ENCODE peak calls at places on chromosomes 7 and 10, in five cellular contexts. V is hepatocyte, E is MM.1S, A is astrocyte of the spinal cord, D is fibroblast of the aortic adventitia. J is an unnamed sample.

GRCh38 chr10:114272696-114273095 is 33.6 kb downstream of the VWA2 start:
- DNase-seq in V (no peak), D (no peak), A (no peak), E (no peak), J (no peak)

GRCh38 chr10:124917168-124917938 is 24.6 kb upstream of the ZRANB1 start:
- DNase-seq in D (peak), V (peak), E (peak), A (peak), J (peak)

GRCh38 chr7:106683941-106684340 is 23.0 kb upstream of the CCDC71L start:
- DNase-seq in V (no peak), E (no peak), A (no peak), D (no peak), J (no peak)

GRCh38 chr10:70432561-70433263 is 8.8 kb downstream of the NODAL start:
- DNase-seq in V (no peak), E (no peak), D (no peak), A (no peak), J (no peak)

GRCh38 chr10:5545778-5546710 is 21.3 kb downstream of the CALML3 start:
- DNase-seq in D (peak), V (peak), E (no peak), A (peak), J (peak)

GRCh38 chr10:124626759-124627380 is 117.3 kb downstream of the FAM53B start:
- DNase-seq in V (no peak), E (peak), D (no peak), A (no peak), J (no peak)

GRCh38 chr10:125159486-125159931 is 854 bp downstream of the CTBP2 start:
- DNase-seq in E (no peak), A (no peak), V (peak), D (no peak), J (no peak)

GRCh38 chr7:151406886-151407583 is 2.8 kb downstream of the WDR86 start:
- DNase-seq in A (no peak), V (no peak), D (no peak), E (no peak), J (no peak)

GRCh38 chr7:41855798-41856197 is 152.9 kb upstream of the INHBA start:
- DNase-seq in E (no peak), D (peak), V (no peak), A (no peak), J (peak)

GRCh38 chr7:15675379-15675778 is 11.1 kb downstream of the MEOX2 start:
- DNase-seq in E (no peak), D (no peak), V (no peak), A (no peak), J (no peak)

GRCh38 chr10:31778627-31779026 is 150.0 kb downstream of the ARHGAP12 start:
- DNase-seq in A (no peak), V (no peak), E (no peak), D (no peak), J (peak)

GRCh38 chr7:16318989-16319915 is 102.1 kb downstream of the CRPPA start:
- DNase-seq in E (no peak), D (peak), V (no peak), A (peak), J (peak)

GRCh38 chr7:116499168-116500070 is at the start of gene CAV2:
- DNase-seq in E (peak), A (peak), V (peak), D (peak), J (peak)

GRCh38 chr10:108911814-108912541 is 1011.3 kb downstream of the XPNPEP1 start:
- DNase-seq in E (no peak), D (peak), V (peak), A (peak), J (peak)

GRCh38 chr7:29408841-29409243 is 154.8 kb upstream of the PRR15 start:
- DNase-seq in E (peak), V (peak), D (peak), A (peak), J (peak)

GRCh38 chr7:55245271-55245723 is 119.8 kb upstream of the LANCL2 start:
- DNase-seq in A (peak), D (peak), E (no peak), V (no peak), J (peak)

GRCh38 chr10:9712393-9712792 is 1305.3 kb upstream of the CELF2 start:
- DNase-seq in V (no peak), E (no peak), D (no peak), A (no peak), J (no peak)

GRCh38 chr7:13984831-13985685 is 4.4 kb downstream of the ETV1 start:
- DNase-seq in E (no peak), V (no peak), D (no peak), A (peak), J (no peak)

GRCh38 chr10:94546058-94546595 is 539 bp downstream of the HELLS start:
- DNase-seq in A (peak), D (peak), V (no peak), E (peak), J (peak)

GRCh38 chr7:37285701-37286475 is 162.8 kb downstream of the ELMO1 start:
- DNase-seq in E (no peak), V (no peak), A (no peak), D (no peak), J (no peak)

GRCh38 chr7:134460000-134460399 is 1.1 kb upstream of the AKR1B1 start:
- DNase-seq in E (no peak), D (no peak), A (no peak), V (no peak), J (peak)

DNA sequence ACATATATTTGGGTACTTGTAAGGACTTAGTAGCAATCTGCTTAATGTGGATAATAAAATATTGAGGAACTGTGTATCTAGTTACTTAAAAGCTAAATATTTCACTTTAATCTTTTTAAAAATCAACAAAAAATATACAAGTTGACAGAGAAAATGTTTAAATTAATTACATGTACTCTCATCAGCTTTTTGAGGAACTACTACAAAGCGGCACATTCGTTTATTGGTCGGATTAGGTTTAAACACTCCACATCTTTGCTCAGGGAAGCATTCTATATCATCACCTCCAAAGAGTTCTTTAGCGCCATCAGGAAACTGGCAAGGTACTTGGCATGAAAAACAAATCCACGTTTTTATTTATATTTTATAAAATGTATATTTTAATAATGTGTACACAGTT is 1.6 kb downstream of the ATOH7 start:
- DNase-seq in D (no peak), E (no peak), A (no peak), V (no peak), J (no peak)
- H3K4me3 ChIP-seq in D (no peak), E (no peak), A (no peak), V (no peak), J (no peak)

GRCh38 chr10:119653209-119653608 is 2.0 kb downstream of the BAG3 start:
- DNase-seq in A (no peak), D (no peak), E (no peak), V (no peak), J (no peak)

GRCh38 chr10:119654540-119654939 is 3.4 kb downstream of the BAG3 start:
- DNase-seq in E (no peak), V (no peak), A (no peak), D (peak), J (no peak)

GRCh38 chr10:119650692-119651513 is at the start of gene BAG3:
- DNase-seq in V (peak), D (peak), A (peak), E (peak), J (peak)

GRCh38 chr10:119651514-119652327 is 541 bp downstream of the BAG3 start:
- DNase-seq in E (peak), D (no peak), A (no peak), V (peak), J (no peak)

GRCh38 chr10:119652361-119652760 is 1.2 kb downstream of the BAG3 start:
- DNase-seq in D (peak), E (peak), A (peak), V (peak), J (peak)
- TF ChIP-seq CTCF in D (peak), E (peak), A (peak), V (peak), J (peak)

GRCh38 chr7:18494821-18495408 is 634 bp upstream of the HDAC9 start:
- DNase-seq in E (peak), V (no peak), D (peak), A (peak), J (peak)
- H3K4me3 ChIP-seq in E (peak), V (no peak), D (no peak), A (peak), J (peak)

DNA sequence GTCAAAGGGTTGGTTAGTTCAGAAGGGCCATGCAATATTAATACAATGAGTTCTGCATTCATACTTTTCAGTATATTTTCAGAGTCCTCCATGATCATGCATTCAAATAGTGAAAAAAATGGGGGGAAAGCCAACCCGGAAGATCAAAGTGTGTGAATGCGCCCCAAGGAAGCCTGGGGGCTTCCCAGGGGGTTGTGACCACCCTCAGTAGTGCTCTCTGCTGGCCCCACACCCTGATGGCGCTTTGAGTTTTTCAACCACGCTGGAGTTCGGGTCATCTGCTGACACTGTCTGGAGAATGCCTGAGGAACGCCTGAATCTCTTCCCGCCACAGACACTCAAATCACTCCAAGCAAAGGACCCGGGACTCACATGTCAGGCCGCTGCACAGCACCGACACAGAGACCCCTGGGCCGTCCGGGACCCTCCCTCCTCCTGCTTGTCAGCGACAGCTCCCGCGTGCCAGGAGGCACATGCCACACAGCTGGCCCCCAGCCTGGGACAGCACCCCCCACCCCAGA is 1.0 kb downstream of the TNS3 start:
- DNase-seq in V (no peak), E (peak), D (peak), A (no peak), J (no peak)
- TF ChIP-seq CTCF in V (no peak), E (peak), D (no peak), A (peak), J (no peak)

GRCh38 chr10:132227851-132228390 is 41.2 kb downstream of the DPYSL4 start:
- DNase-seq in E (no peak), V (no peak), D (no peak), A (no peak), J (no peak)

GRCh38 chr10:132230557-132231210 is 43.9 kb downstream of the DPYSL4 start:
- DNase-seq in E (no peak), V (no peak), D (no peak), A (no peak), J (no peak)

GRCh38 chr10:132229834-132230556 is 43.2 kb downstream of the DPYSL4 start:
- DNase-seq in A (no peak), D (no peak), V (no peak), E (no peak), J (no peak)

GRCh38 chr10:132228616-132229015 is 41.9 kb downstream of the DPYSL4 start:
- DNase-seq in A (no peak), D (no peak), E (no peak), V (no peak), J (no peak)

GRCh38 chr10:132229096-132229495 is 42.3 kb downstream of the DPYSL4 start:
- DNase-seq in D (no peak), A (no peak), V (no peak), E (no peak), J (peak)
- H3K4me3 ChIP-seq in D (no peak), A (no peak), V (no peak), E (no peak), J (no peak)

J was measured in fibroblast of mammary gland.